ENCODE peak calls at places on chromosomes 11 and 22, in ten cellular contexts. I is Peyer's patch, V is adrenal gland, L is psoas muscle, K is tibial artery, A is fibroblast of mammary gland, O is brain microvascular endothelial cell, B is IMR-90, M is spleen, F is HL-60. S is an unnamed sample.

GRCh38 chr22:31776231-31776630 is 22.4 kb downstream of the DEPDC5 start:
- DNase-seq in I (peak), V (peak), L (no peak), K (no peak), A (no peak), O (no peak), B (no peak), M (no peak), F (no peak), S (no peak)

GRCh38 chr11:36431429-36432092 is 78.5 kb downstream of the TRAF6 start:
- DNase-seq in I (peak), V (peak), L (no peak), K (peak), A (peak), O (peak), B (peak), M (no peak), F (no peak), S (no peak)

GRCh38 chr11:45412033-45412432 is 125.9 kb upstream of the SYT13 start:
- DNase-seq in I (no peak), V (no peak), L (no peak), K (no peak), A (no peak), O (no peak), B (no peak), M (no peak), F (no peak), S (no peak)

GRCh38 chr11:58608331-58608730 is 14.1 kb upstream of the CNTF start:
- DNase-seq in I (no peak), V (no peak), L (no peak), K (no peak), A (no peak), O (no peak), B (no peak), M (no peak), F (no peak), S (no peak)

GRCh38 chr22:49934144-49934890 is 15.9 kb downstream of the CRELD2 start:
- DNase-seq in I (peak), V (no peak), L (peak), K (no peak), A (peak), O (no peak), B (peak), M (peak), F (no peak), S (no peak)

GRCh38 chr11:8697056-8697455 is 14.5 kb downstream of the RPL27A start:
- DNase-seq in I (peak), V (no peak), L (no peak), K (no peak), A (no peak), O (no peak), B (no peak), M (no peak), F (no peak), S (no peak)

GRCh38 chr22:17303840-17304779 is 65.2 kb upstream of the CECR2 start:
- DNase-seq in I (peak), V (no peak), L (no peak), K (no peak), A (no peak), O (no peak), B (no peak), M (peak), F (no peak), S (peak)

GRCh38 chr22:42682113-42682851 is 33.1 kb upstream of the CYB5R3 start:
- DNase-seq in I (no peak), V (no peak), L (no peak), K (no peak), A (no peak), O (no peak), B (no peak), M (no peak), F (no peak), S (no peak)

GRCh38 chr11:120210651-120211521 is at the start of gene OAF:
- DNase-seq in I (peak), V (peak), L (peak), K (peak), A (peak), O (peak), B (peak), M (peak), F (peak), S (peak)

GRCh38 chr11:65274734-65275682 is 13.2 kb downstream of the POLA2 start:
- DNase-seq in I (peak), V (peak), L (peak), K (peak), A (peak), O (peak), B (peak), M (peak), F (no peak), S (no peak)

GRCh38 chr11:70480711-70481110 is 82.4 kb downstream of the CTTN start:
- DNase-seq in I (no peak), V (no peak), L (peak), K (no peak), A (no peak), O (no peak), B (no peak), M (no peak), F (no peak), S (no peak)

GRCh38 chr11:83717551-83717950 is 431.4 kb upstream of the CCDC90B start:
- DNase-seq in I (no peak), V (no peak), L (no peak), K (no peak), A (peak), O (no peak), B (no peak), M (no peak), F (no peak), S (no peak)

GRCh38 chr11:43790444-43790794 is 90.2 kb upstream of the ALKBH3 start:
- DNase-seq in I (no peak), V (no peak), L (no peak), K (no peak), A (peak), O (peak), B (peak), M (no peak), F (no peak), S (no peak)

GRCh38 chr11:31487848-31488247 is 21.6 kb downstream of the IMMP1L start:
- DNase-seq in I (no peak), V (no peak), L (no peak), K (no peak), A (peak), O (peak), B (peak), M (no peak), F (no peak), S (no peak)

GRCh38 chr11:15969701-15970329 is 386.5 kb downstream of the SOX6 start:
- DNase-seq in I (no peak), V (no peak), L (no peak), K (no peak), A (peak), O (peak), B (peak), M (no peak), F (no peak), S (peak)

GRCh38 chr22:50626856-50627451 is 998 bp downstream of the ARSA start:
- DNase-seq in I (no peak), V (no peak), L (peak), K (no peak), A (no peak), O (no peak), B (no peak), M (peak), F (no peak), S (no peak)

DNA sequence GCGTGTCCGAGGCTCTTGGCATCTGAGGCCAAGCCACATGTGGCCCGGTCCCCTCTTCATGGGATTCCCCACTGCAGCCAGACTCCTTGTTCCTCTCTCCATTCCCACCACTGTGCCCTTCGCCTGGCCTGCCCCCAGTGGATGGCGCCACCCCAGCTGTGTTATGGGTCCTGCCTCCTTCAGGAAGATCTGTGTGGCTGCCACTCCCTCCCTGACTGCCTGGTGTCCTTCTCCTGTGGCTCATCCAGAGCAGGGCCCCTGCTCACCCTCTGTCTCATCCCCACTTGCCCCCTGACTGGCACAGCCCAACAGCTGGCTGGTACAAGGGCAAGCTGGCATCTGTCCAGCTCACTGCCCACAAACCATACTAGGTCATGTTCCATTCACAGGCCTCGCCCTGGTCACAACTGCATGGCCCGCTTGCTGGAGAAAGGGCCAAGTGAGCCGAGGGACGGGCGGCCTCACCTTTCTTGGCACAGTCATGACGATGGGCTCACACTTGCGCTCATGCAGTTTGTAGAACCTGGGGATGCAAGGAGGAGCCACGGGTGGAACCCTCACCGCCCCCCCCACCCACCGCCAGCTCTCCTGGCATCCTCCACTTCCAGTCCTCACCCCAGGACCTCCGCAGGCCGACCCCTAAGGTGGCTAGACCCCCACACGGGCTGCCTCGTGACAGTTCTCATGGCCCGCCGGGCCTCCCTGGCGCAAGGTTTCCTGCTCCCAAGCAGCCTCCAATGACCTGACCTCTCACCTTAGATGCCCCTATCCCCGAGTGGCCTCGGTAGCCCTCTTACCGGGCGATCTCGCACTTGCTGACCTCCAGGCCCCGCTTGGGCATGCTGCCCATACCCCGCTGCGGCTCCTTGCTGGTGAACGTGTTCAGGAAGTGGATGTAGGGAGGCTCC is 2.1 kb upstream of the PTPRCAP start:
- DNase-seq in I (peak), V (no peak), L (peak), K (no peak), A (no peak), O (no peak), B (no peak), M (no peak), F (peak), S (no peak)
- TF ChIP-seq CTCF in I (peak), V (no peak), L (no peak), K (no peak), A (no peak), O (peak), B (no peak), M (no peak), F (peak), S (peak)

DNA sequence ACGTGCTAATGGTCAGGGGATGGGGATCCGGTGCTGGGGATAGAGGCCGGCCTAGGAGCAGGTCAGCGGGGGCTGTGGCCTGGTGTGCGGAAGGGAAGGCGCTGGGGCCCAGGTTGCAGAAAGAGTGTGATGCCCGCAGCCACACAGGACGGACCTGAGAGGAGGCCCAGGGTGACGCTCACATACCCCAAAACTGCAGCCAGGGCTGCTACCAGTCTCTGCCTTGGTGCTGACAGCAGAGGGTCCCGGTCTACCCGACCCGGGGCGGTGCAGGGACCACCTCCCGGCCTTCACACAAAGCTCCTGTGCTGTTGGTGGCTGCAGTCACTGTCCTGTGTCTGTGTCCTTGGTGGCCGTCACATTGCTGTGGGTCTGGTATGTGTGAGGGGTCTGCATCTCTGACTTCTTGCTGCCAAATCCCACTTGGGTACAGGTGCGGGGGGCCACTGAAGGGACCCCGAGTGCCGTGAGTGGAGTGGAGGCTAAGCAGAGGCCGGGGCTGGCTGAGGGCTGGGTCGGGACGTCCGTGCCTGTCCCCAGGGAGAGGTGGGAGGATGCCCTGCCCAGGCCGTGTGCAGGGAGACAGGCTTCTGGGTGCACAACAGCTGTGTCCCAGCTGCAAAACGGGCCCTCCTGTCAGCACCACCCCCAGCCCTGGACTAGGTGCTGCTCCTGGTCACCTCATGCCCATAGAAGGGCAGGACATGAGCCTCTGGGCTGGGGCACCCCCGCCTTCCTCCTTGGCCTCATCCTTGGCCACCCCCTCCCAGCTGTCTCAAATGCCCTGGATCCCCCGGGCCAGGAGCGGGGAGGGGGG is 1.5 kb downstream of the LSP1 start:
- DNase-seq in I (no peak), V (no peak), L (peak), K (no peak), A (no peak), O (no peak), B (no peak), M (peak), F (no peak), S (no peak)
- H3K4me3 ChIP-seq in I (peak), V (no peak), L (peak), K (no peak), A (no peak), O (no peak), B (no peak), M (peak), F (peak), S (peak)

GRCh38 chr11:121323208-121323607 is 30.6 kb downstream of the SC5D start:
- DNase-seq in I (no peak), V (no peak), L (no peak), K (no peak), A (no peak), O (no peak), B (no peak), M (no peak), F (no peak), S (no peak)
- TF ChIP-seq CTCF in I (no peak), V (no peak), L (no peak), K (no peak), A (no peak), O (peak), B (no peak), M (no peak), F (no peak), S (no peak)

GRCh38 chr11:7621554-7621953 is 51.7 kb downstream of the CYB5R2 start:
- DNase-seq in I (no peak), V (no peak), L (no peak), K (no peak), A (no peak), O (no peak), B (no peak), M (no peak), F (no peak), S (no peak)
- H3K4me3 ChIP-seq in I (no peak), V (no peak), L (no peak), K (no peak), A (no peak), O (no peak), B (no peak), M (no peak), F (no peak), S (no peak)

GRCh38 chr22:33083212-33083611 is 25.0 kb upstream of the SYN3 start:
- DNase-seq in I (no peak), V (no peak), L (no peak), K (no peak), A (peak), O (no peak), B (no peak), M (no peak), F (no peak), S (peak)
- TF ChIP-seq CTCF in I (no peak), V (no peak), L (no peak), K (no peak), A (peak), O (no peak), B (no peak), M (no peak), F (no peak), S (peak)

DNA sequence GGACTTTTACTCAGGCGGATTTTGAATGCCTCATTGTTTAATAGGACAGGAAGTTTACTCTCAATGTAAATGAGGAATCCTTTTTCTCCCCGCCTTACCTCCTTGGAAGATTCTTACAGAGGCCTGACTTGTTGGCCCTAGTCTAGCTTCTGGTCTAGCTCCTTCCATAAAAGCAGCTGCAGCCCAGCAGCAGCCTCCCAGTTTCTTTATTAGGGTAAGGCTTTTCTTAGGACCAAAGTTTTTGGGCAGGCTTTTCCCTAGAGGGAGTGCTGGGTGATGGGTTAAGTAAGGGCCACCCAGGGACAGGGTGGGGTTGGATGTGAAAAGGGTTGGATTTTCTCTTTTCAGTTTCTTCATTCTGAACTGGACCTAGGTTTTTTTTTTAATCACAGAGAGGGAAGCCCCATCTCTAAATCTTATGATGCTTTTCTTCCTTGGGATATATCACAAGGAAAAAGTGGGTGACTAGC is 49.7 kb downstream of the LIF start:
- DNase-seq in I (no peak), V (no peak), L (no peak), K (no peak), A (no peak), O (no peak), B (no peak), M (no peak), F (no peak), S (no peak)
- H3K4me3 ChIP-seq in I (no peak), V (no peak), L (no peak), K (no peak), A (no peak), O (no peak), B (no peak), M (no peak), F (no peak), S (no peak)

GRCh38 chr11:28526406-28526751 is 418.2 kb downstream of the METTL15 start:
- DNase-seq in I (no peak), V (no peak), L (no peak), K (no peak), A (peak), O (no peak), B (peak), M (no peak), F (no peak), S (no peak)

GRCh38 chr11:28529046-28529445 is 420.9 kb downstream of the METTL15 start:
- DNase-seq in I (no peak), V (no peak), L (no peak), K (no peak), A (peak), O (peak), B (peak), M (no peak), F (no peak), S (no peak)

GRCh38 chr11:28525636-28526405 is 417.6 kb downstream of the METTL15 start:
- DNase-seq in I (no peak), V (no peak), L (no peak), K (no peak), A (no peak), O (no peak), B (no peak), M (no peak), F (no peak), S (no peak)

GRCh38 chr11:28528217-28528616 is 420.0 kb downstream of the METTL15 start:
- DNase-seq in I (no peak), V (no peak), L (no peak), K (no peak), A (peak), O (no peak), B (no peak), M (no peak), F (no peak), S (no peak)

GRCh38 chr11:28529540-28530410 is 421.6 kb downstream of the METTL15 start:
- DNase-seq in I (no peak), V (no peak), L (no peak), K (no peak), A (peak), O (peak), B (peak), M (no peak), F (no peak), S (peak)
- TF ChIP-seq CTCF in I (peak), V (peak), L (peak), K (peak), A (peak), O (peak), B (peak), M (no peak), F (no peak), S (peak)

S was measured in GM06990.